ENCODE peak calls at places on chromosomes 5 and 9, in nine cellular contexts. K is GM23338; Q is foreskin fibroblast; X is iPS DF 6.9; Z is naive thymus-derived CD4-positive, alpha-beta T cell; T is Panc1; H is left lung; G is CD8-positive, alpha-beta memory T cell; U is PC-3. R is an unnamed sample.

GRCh38 chr5:45042283-45042682 is 233.5 kb downstream of the MRPS30 start:
- DNase-seq in X (no peak), G (no peak), H (no peak), Z (no peak), Q (no peak), K (no peak), T (no peak), U (no peak), R (no peak)

GRCh38 chr9:126494746-126495145 is 119.0 kb upstream of the LMX1B start:
- DNase-seq in K (no peak), U (no peak), Q (no peak), T (no peak), G (no peak), Z (no peak), X (no peak), H (no peak), R (no peak)

GRCh38 chr5:172872997-172873491 is 39.0 kb downstream of the ERGIC1 start:
- DNase-seq in T (no peak), K (no peak), Q (peak), G (no peak), Z (no peak), X (no peak), H (peak), U (no peak), R (no peak)

GRCh38 chr5:32017638-32018429 is 156.3 kb downstream of the GOLPH3 start:
- DNase-seq in U (no peak), X (no peak), T (no peak), K (no peak), G (no peak), H (no peak), Q (peak), Z (no peak), R (no peak)

GRCh38 chr5:128629162-128629561 is 91.1 kb upstream of the FBN2 start:
- DNase-seq in Z (no peak), G (no peak), K (no peak), H (no peak), Q (peak), T (no peak), U (peak), X (no peak), R (no peak)

GRCh38 chr5:66881475-66882161 is 285.4 kb downstream of the MAST4 start:
- DNase-seq in K (no peak), Z (no peak), G (no peak), U (peak), X (no peak), H (no peak), Q (peak), T (no peak), R (no peak)

GRCh38 chr5:62627121-62627520 is 48.5 kb downstream of the LRRC70 start:
- DNase-seq in U (no peak), Z (no peak), X (no peak), Q (no peak), H (no peak), G (no peak), K (peak), T (no peak), R (no peak)

GRCh38 chr9:126329476-126330275 is 3.0 kb downstream of the MVB12B start:
- DNase-seq in U (no peak), Q (no peak), H (no peak), X (no peak), T (no peak), K (no peak), G (no peak), Z (no peak), R (peak)

GRCh38 chr9:69831621-69832020 is 11.0 kb downstream of the CFAP95 start:
- DNase-seq in H (no peak), G (no peak), Q (no peak), X (no peak), K (no peak), T (no peak), Z (no peak), U (no peak), R (no peak)

GRCh38 chr9:124341455-124342170 is 73.6 kb downstream of the PSMB7 start:
- DNase-seq in U (no peak), G (no peak), H (peak), Z (no peak), K (no peak), X (no peak), T (no peak), Q (no peak), R (no peak)

GRCh38 chr9:36798350-36799065 is 225.8 kb downstream of the MELK start:
- DNase-seq in T (no peak), K (peak), H (no peak), U (peak), X (no peak), Z (no peak), G (no peak), Q (no peak), R (no peak)

GRCh38 chr9:99272866-99273265 is 50.8 kb downstream of the SEC61B start:
- DNase-seq in U (no peak), X (no peak), Z (no peak), Q (no peak), G (no peak), K (no peak), T (no peak), H (no peak), R (no peak)

GRCh38 chr9:86046080-86046636 is 53.2 kb downstream of the GOLM1 start:
- DNase-seq in H (no peak), U (peak), Z (no peak), G (no peak), T (no peak), K (no peak), Q (no peak), X (no peak), R (no peak)

GRCh38 chr9:86637515-86637914 is 283.3 kb upstream of the TUT7 start:
- DNase-seq in Z (no peak), H (no peak), U (no peak), X (peak), T (no peak), G (no peak), K (peak), Q (peak), R (peak)

GRCh38 chr5:113531760-113532159 is 18.3 kb downstream of the YTHDC2 start:
- DNase-seq in T (no peak), Q (no peak), G (no peak), X (no peak), Z (no peak), U (no peak), K (no peak), H (no peak), R (no peak)

GRCh38 chr9:133028221-133028620 is 2.6 kb upstream of the GTF3C5 start:
- DNase-seq in K (no peak), G (no peak), X (no peak), T (no peak), U (no peak), Q (no peak), Z (no peak), H (no peak), R (no peak)

GRCh38 chr9:98158071-98158791 is 34.2 kb downstream of the CORO2A start:
- DNase-seq in G (no peak), T (no peak), X (no peak), K (no peak), U (peak), H (no peak), Z (no peak), Q (no peak), R (peak)

GRCh38 chr9:69549310-69550202 is 122.6 kb downstream of the APBA1 start:
- DNase-seq in K (peak), U (peak), X (no peak), T (peak), H (no peak), Q (peak), G (peak), Z (peak), R (peak)

GRCh38 chr9:89254773-89255125 is 56.2 kb upstream of the CKS2 start:
- DNase-seq in Z (no peak), H (no peak), U (no peak), K (no peak), X (no peak), T (no peak), G (no peak), Q (no peak), R (no peak)

GRCh38 chr5:139639619-139640431 is 8.3 kb upstream of the CXXC5 start:
- DNase-seq in G (no peak), X (no peak), K (no peak), H (no peak), T (no peak), Q (peak), Z (no peak), U (peak), R (no peak)

GRCh38 chr5:66171349-66172344 is 27.5 kb downstream of the SREK1 start:
- DNase-seq in T (no peak), X (no peak), Q (peak), G (peak), Z (peak), K (peak), U (peak), H (no peak), R (peak)

GRCh38 chr5:172789687-172790495 is 18.9 kb upstream of the DUSP1 start:
- DNase-seq in Z (no peak), U (no peak), Q (peak), G (no peak), K (no peak), T (no peak), H (peak), X (no peak), R (no peak)

GRCh38 chr9:124839612-124840299 is 13.5 kb upstream of the WDR38 start:
- DNase-seq in K (peak), X (no peak), Q (peak), T (no peak), Z (no peak), G (no peak), H (peak), U (peak), R (no peak)

GRCh38 chr5:23727271-23727670 is 219.9 kb downstream of the PRDM9 start:
- DNase-seq in K (no peak), G (no peak), H (no peak), Q (no peak), Z (no peak), T (no peak), X (no peak), U (no peak), R (no peak)

GRCh38 chr9:6864102-6864501 is 106.3 kb downstream of the KDM4C start:
- DNase-seq in X (no peak), G (no peak), K (no peak), U (no peak), H (no peak), T (no peak), Q (no peak), Z (no peak), R (no peak)

GRCh38 chr9:133729646-133730281 is 8.4 kb downstream of the SARDH start:
- DNase-seq in G (no peak), K (no peak), X (no peak), Z (no peak), U (no peak), Q (no peak), H (peak), T (no peak), R (no peak)

GRCh38 chr5:135107101-135107500 is 73.1 kb upstream of the PITX1 start:
- DNase-seq in K (no peak), Z (no peak), T (no peak), H (no peak), U (no peak), Q (no peak), G (no peak), X (no peak), R (no peak)

GRCh38 chr5:53922508-53923498 is 362.4 kb downstream of the NDUFS4 start:
- DNase-seq in X (no peak), H (no peak), K (no peak), Z (no peak), U (no peak), Q (no peak), T (no peak), G (no peak), R (no peak)

GRCh38 chr5:154610321-154611154 is 132.5 kb upstream of the HAND1 start:
- DNase-seq in Q (peak), X (peak), T (peak), K (peak), G (peak), H (peak), U (peak), Z (peak), R (peak)

GRCh38 chr5:148829734-148830133 is 3.3 kb downstream of the ADRB2 start:
- DNase-seq in Z (no peak), Q (peak), U (peak), G (no peak), T (no peak), H (no peak), X (no peak), K (no peak), R (no peak)

GRCh38 chr5:95078868-95079267 is 206.0 kb downstream of the MCTP1 start:
- DNase-seq in H (no peak), X (no peak), G (no peak), U (no peak), Z (no peak), Q (no peak), T (no peak), K (no peak), R (no peak)

GRCh38 chr9:91896513-91897121 is 53.4 kb downstream of the ROR2 start:
- DNase-seq in X (no peak), G (no peak), Q (no peak), U (no peak), H (no peak), K (no peak), Z (no peak), T (no peak), R (no peak)

GRCh38 chr5:132812949-132813598 is at the start of gene SOWAHA:
- DNase-seq in U (no peak), Z (no peak), K (peak), T (no peak), Q (peak), X (no peak), H (no peak), G (no peak), R (no peak)
- H3K4me3 ChIP-seq in U (peak), Z (peak), K (peak), T (peak), Q (peak), X (peak), H (peak), G (no peak), R (peak)

DNA sequence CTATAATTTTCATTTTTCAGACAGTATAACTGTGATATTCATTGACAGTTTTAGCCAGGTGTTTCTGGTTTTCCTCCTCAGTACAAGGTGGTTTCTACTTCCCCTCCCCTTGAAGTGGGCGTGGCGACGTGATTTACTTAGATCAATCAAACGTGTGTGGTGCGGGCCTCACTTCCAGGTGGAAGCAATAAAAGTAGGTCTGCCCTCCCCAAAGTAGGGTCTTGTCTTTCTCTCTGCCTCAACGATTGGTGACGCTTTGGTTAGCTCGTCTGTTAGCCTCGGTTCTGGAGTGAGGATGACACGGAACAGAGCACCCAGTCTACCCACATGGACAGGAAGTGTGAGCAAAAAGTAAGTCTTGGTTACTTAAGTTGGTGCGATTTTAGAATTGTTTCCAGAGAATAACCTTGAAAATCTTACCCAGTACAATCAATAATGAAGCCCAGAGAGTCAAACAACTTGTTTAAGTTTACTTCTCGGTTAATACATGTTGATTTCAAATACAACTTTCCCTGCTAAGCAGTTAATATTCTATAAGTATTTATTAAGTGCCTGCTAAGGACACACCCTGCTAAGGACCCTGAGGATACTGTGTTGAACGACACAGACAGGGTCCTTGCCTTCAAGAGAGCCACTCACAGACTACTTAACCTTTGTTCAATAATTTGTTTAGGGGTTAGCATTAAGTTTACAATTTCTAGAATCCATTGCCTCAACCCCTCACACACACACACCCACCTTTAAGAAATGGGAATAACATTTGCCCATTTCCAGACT is 48.4 kb downstream of the COX7C start:
- DNase-seq in H (peak), K (peak), U (no peak), Z (peak), Q (no peak), T (no peak), X (no peak), G (peak), R (peak)
- H3K4me3 ChIP-seq in H (no peak), K (peak), U (no peak), Z (peak), Q (no peak), T (no peak), X (no peak), G (no peak), R (peak)

GRCh38 chr5:60487466-60487865 is 212.5 kb downstream of the DEPDC1B start:
- DNase-seq in G (no peak), Q (peak), T (no peak), Z (no peak), K (no peak), U (peak), X (no peak), H (no peak), R (no peak)
- H3K4me3 ChIP-seq in G (no peak), Q (no peak), T (no peak), Z (no peak), K (no peak), U (peak), X (no peak), H (no peak), R (no peak)

GRCh38 chr5:68689010-68689409 is 404.8 kb upstream of the SLC30A5 start:
- DNase-seq in X (no peak), Q (no peak), G (no peak), Z (no peak), H (no peak), U (no peak), T (no peak), K (no peak), R (no peak)
- H3K4me3 ChIP-seq in X (no peak), Q (no peak), G (no peak), Z (no peak), H (no peak), U (no peak), T (no peak), K (no peak), R (no peak)

GRCh38 chr9:5185220-5185840 is at the start of gene INSL6:
- DNase-seq in H (peak), K (peak), Z (no peak), Q (no peak), G (no peak), T (no peak), X (no peak), U (no peak), R (no peak)

GRCh38 chr9:5188060-5188707 is 2.7 kb upstream of the INSL6 start:
- DNase-seq in Q (no peak), X (no peak), G (no peak), H (no peak), T (no peak), U (no peak), Z (no peak), K (no peak), R (no peak)

GRCh38 chr9:5186416-5187169 is 1.2 kb upstream of the INSL6 start:
- DNase-seq in Q (peak), U (peak), K (peak), Z (peak), G (peak), X (peak), H (no peak), T (no peak), R (peak)

GRCh38 chr9:5184776-5185175 is 663 bp downstream of the INSL6 start:
- DNase-seq in Z (no peak), Q (no peak), K (no peak), X (no peak), H (no peak), G (no peak), U (no peak), T (no peak), R (no peak)
- H3K4me3 ChIP-seq in Z (no peak), Q (no peak), K (no peak), X (no peak), H (no peak), G (no peak), U (no peak), T (no peak), R (no peak)

GRCh38 chr9:128244443-128245226 is 31.2 kb downstream of the GOLGA2 start:
- DNase-seq in K (peak), G (no peak), Z (no peak), T (no peak), H (peak), Q (peak), U (no peak), X (no peak), R (no peak)

GRCh38 chr9:128242828-128243485 is 32.9 kb downstream of the GOLGA2 start:
- DNase-seq in G (no peak), Z (no peak), K (no peak), X (no peak), U (no peak), T (no peak), H (no peak), Q (peak), R (no peak)

GRCh38 chr9:128245293-128246151 is 30.3 kb downstream of the GOLGA2 start:
- DNase-seq in Z (no peak), Q (peak), U (no peak), X (no peak), H (no peak), T (no peak), G (no peak), K (peak), R (no peak)

GRCh38 chr9:128243486-128244415 is 32.1 kb downstream of the GOLGA2 start:
- DNase-seq in K (no peak), U (no peak), Q (peak), X (no peak), T (no peak), G (no peak), Z (no peak), H (no peak), R (no peak)

DNA sequence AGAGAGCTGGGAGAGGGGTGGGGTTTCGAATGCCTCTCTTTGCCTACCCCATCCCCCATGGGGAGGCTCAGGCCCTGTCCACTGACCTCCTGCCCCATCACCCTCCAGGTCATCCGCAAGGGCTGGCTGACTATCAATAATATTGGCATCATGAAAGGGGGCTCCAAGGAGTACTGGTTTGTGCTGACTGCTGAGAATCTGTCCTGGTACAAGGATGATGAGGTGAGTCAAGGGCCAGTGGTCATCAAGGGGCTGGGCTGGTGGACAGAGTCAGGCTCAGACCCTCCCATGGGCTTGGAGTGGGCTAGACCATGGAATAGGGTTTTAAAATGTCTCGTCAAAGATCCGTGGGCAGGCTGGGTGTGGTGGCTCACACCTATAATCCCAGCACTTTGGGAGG is 33.7 kb downstream of the GOLGA2 start:
- DNase-seq in U (no peak), T (no peak), H (no peak), K (no peak), Z (no peak), G (no peak), Q (no peak), X (no peak), R (no peak)
- H3K4me3 ChIP-seq in U (no peak), T (no peak), H (no peak), K (no peak), Z (no peak), G (no peak), Q (no peak), X (no peak), R (no peak)

GRCh38 chr5:178372091-178372695 is 139.6 kb upstream of the PHYKPL start:
- DNase-seq in U (no peak), X (no peak), T (no peak), G (no peak), Q (no peak), Z (no peak), H (no peak), K (no peak), R (no peak)
- H3K4me3 ChIP-seq in U (no peak), X (no peak), T (no peak), G (no peak), Q (no peak), Z (no peak), H (no peak), K (no peak), R (no peak)

GRCh38 chr5:1667648-1668140 is 131.9 kb downstream of the MRPL36 start:
- DNase-seq in X (no peak), T (no peak), K (peak), Q (no peak), Z (no peak), G (no peak), U (no peak), H (no peak), R (no peak)
- H3K4me3 ChIP-seq in X (peak), T (no peak), K (peak), Q (no peak), Z (no peak), G (no peak), U (no peak), H (no peak), R (no peak)

R was measured in Jurkat, Clone E6-1.